ENCODE peak calls at places on chromosome 22, in four cellular contexts. Y is left ventricle myocardium superior, G is COLO829, X is NCI-H2081. I is an unnamed sample.

GRCh38 chr22:48376936-48377335 is 1450.7 kb downstream of the BRD1 start:
- DNase-seq in G (no peak), X (no peak), Y (no peak), I (no peak)

GRCh38 chr22:50569041-50569459 is 6.3 kb upstream of the SYCE3 start:
- DNase-seq in G (no peak), Y (no peak), X (no peak), I (no peak)

GRCh38 chr22:25372000-25372595 is 152.7 kb downstream of the CRYBB2 start:
- DNase-seq in X (no peak), G (no peak), Y (no peak), I (no peak)

GRCh38 chr22:45271667-45272188 is 13.0 kb upstream of the UPK3A start:
- DNase-seq in G (peak), Y (peak), X (no peak), I (no peak)

GRCh38 chr22:28072066-28072465 is 153.0 kb upstream of the PITPNB start:
- DNase-seq in X (no peak), G (no peak), Y (no peak), I (no peak)

GRCh38 chr22:24450600-24450999 is 23.2 kb downstream of the ADORA2A start:
- DNase-seq in G (no peak), X (peak), Y (no peak), I (no peak)

GRCh38 chr22:33589297-33589696 is 331.0 kb downstream of the LARGE1 start:
- DNase-seq in G (no peak), X (no peak), Y (no peak), I (no peak)

GRCh38 chr22:29702931-29703594 is 16.7 kb upstream of the CABP7 start:
- DNase-seq in Y (peak), X (peak), G (no peak), I (no peak)

GRCh38 chr22:27876684-27877083 is 42.4 kb downstream of the PITPNB start:
- DNase-seq in X (peak), G (no peak), Y (no peak), I (no peak)

GRCh38 chr22:28269277-28269676 is 350.2 kb upstream of the PITPNB start:
- DNase-seq in X (no peak), Y (no peak), G (no peak), I (no peak)

GRCh38 chr22:28025866-28026575 is 107.0 kb upstream of the PITPNB start:
- DNase-seq in Y (no peak), X (no peak), G (no peak), I (no peak)

GRCh38 chr22:27501191-27501936 is 300.2 kb downstream of the MN1 start:
- DNase-seq in Y (no peak), X (no peak), G (no peak), I (no peak)

GRCh38 chr22:37229012-37229804 is 14.9 kb downstream of the RAC2 start:
- DNase-seq in G (peak), Y (no peak), X (no peak), I (no peak)

GRCh38 chr22:19036523-19037273 is 85.5 kb downstream of the DGCR2 start:
- DNase-seq in X (no peak), Y (no peak), G (no peak), I (no peak)

GRCh38 chr22:22787805-22788459 is 99.7 kb upstream of the IGLL5 start:
- DNase-seq in G (peak), X (peak), Y (peak), I (peak)

GRCh38 chr22:22999473-22999872 is 70.8 kb upstream of the GNAZ start:
- DNase-seq in G (no peak), Y (no peak), X (no peak), I (no peak)

GRCh38 chr22:37802310-37803194 is 5.2 kb upstream of the GCAT start:
- DNase-seq in Y (peak), G (no peak), X (peak), I (no peak)

GRCh38 chr22:41676134-41676533 is 12.5 kb downstream of the SNU13 start:
- DNase-seq in G (no peak), Y (no peak), X (no peak), I (no peak)

GRCh38 chr22:31271485-31271884 is 20.8 kb downstream of the PIK3IP1 start:
- DNase-seq in X (no peak), G (no peak), Y (no peak), I (no peak)

GRCh38 chr22:32754413-32755041 is 47.0 kb upstream of the TIMP3 start:
- DNase-seq in X (no peak), G (peak), Y (peak), I (no peak)

GRCh38 chr22:45688606-45689080 is 17.0 kb downstream of the ATXN10 start:
- DNase-seq in G (peak), X (no peak), Y (no peak), I (no peak)

GRCh38 chr22:39348909-39349505 is 784 bp upstream of the SYNGR1 start:
- DNase-seq in G (no peak), X (no peak), Y (peak), I (no peak)

GRCh38 chr22:49271369-49271727 is 556.3 kb downstream of the BRD1 start:
- DNase-seq in Y (no peak), G (no peak), X (no peak), I (no peak)

GRCh38 chr22:40401532-40401931 is 31.1 kb downstream of the SGSM3 start:
- DNase-seq in G (no peak), Y (no peak), X (no peak), I (no peak)

GRCh38 chr22:42265321-42265720 is 5.1 kb downstream of the TCF20 start:
- DNase-seq in Y (no peak), X (no peak), G (no peak), I (no peak)

GRCh38 chr22:28560005-28560742 is 119.5 kb downstream of the TTC28 start:
- DNase-seq in Y (no peak), X (no peak), G (peak), I (no peak)

GRCh38 chr22:43185860-43186261 is 1.1 kb downstream of the TTLL12 start:
- DNase-seq in G (no peak), Y (peak), X (peak), I (no peak)

GRCh38 chr22:26709617-26710390 is 52.4 kb downstream of the MIAT start:
- DNase-seq in G (no peak), Y (no peak), X (no peak), I (no peak)

GRCh38 chr22:49294656-49295464 is 532.8 kb downstream of the BRD1 start:
- DNase-seq in X (peak), G (no peak), Y (no peak), I (no peak)